ENCODE peak calls at places on chromosomes 6 and 20, in seven cellular contexts. G is endothelial cell of umbilical vein, A is endothelial cell, R is cardiac fibroblast, K is uterus, F is H1, X is lower leg skin. B is an unnamed sample.

GRCh38 chr20:4602297-4602631 is 119.4 kb upstream of the PRND start:
- DNase-seq in G (no peak), K (no peak), A (no peak), R (no peak), X (no peak), F (no peak), B (no peak)

GRCh38 chr20:48467622-48468021 is 360.2 kb downstream of the PREX1 start:
- DNase-seq in K (no peak), G (no peak), R (no peak), X (no peak), A (no peak), F (no peak), B (no peak)

GRCh38 chr6:167550936-167551633 is 226.2 kb downstream of the TTLL2 start:
- DNase-seq in X (peak), A (no peak), F (no peak), G (peak), K (peak), R (peak), B (no peak)

GRCh38 chr6:22785036-22785435 is 215.7 kb downstream of the HDGFL1 start:
- DNase-seq in F (no peak), X (no peak), A (peak), R (peak), G (peak), K (no peak), B (no peak)

GRCh38 chr6:136249336-136249735 is 775 bp downstream of the MTFR2 start:
- DNase-seq in X (no peak), R (no peak), F (no peak), A (no peak), G (peak), K (no peak), B (no peak)

GRCh38 chr6:136173519-136174507 is 76.3 kb downstream of the MTFR2 start:
- DNase-seq in F (no peak), K (peak), R (peak), A (no peak), X (no peak), G (peak), B (no peak)

GRCh38 chr6:138833819-138834539 is 38.1 kb downstream of the ECT2L start:
- DNase-seq in X (no peak), R (peak), G (no peak), K (peak), F (no peak), A (no peak), B (no peak)

GRCh38 chr20:32589256-32589655 is 4.1 kb upstream of the NOL4L start:
- DNase-seq in F (no peak), A (no peak), X (no peak), K (no peak), R (no peak), G (no peak), B (no peak)

GRCh38 chr6:37438912-37439311 is 5.9 kb downstream of the CMTR1 start:
- DNase-seq in K (no peak), R (no peak), A (no peak), X (no peak), F (no peak), G (peak), B (no peak)

GRCh38 chr20:10554285-10554684 is 119.2 kb downstream of the SLX4IP start:
- DNase-seq in F (no peak), R (no peak), G (no peak), K (no peak), X (no peak), A (no peak), B (no peak)

GRCh38 chr6:125869427-125869826 is 78.7 kb downstream of the NCOA7 start:
- DNase-seq in R (peak), A (no peak), F (no peak), K (no peak), G (no peak), X (no peak), B (no peak)

GRCh38 chr20:53157443-53158408 is 185.6 kb downstream of the TSHZ2 start:
- DNase-seq in A (peak), R (peak), K (no peak), G (peak), F (peak), X (no peak), B (no peak)

GRCh38 chr6:21441386-21441785 is 152.2 kb upstream of the SOX4 start:
- DNase-seq in F (no peak), G (no peak), A (no peak), X (no peak), R (peak), K (no peak), B (no peak)

GRCh38 chr20:34091637-34092200 is 20.3 kb downstream of the EIF2S2 start:
- DNase-seq in K (no peak), G (no peak), X (no peak), F (no peak), A (no peak), R (no peak), B (no peak)

GRCh38 chr6:168097221-168097620 is 18.2 kb upstream of the FRMD1 start:
- DNase-seq in A (no peak), X (no peak), R (no peak), K (no peak), F (no peak), G (no peak), B (no peak)

GRCh38 chr6:4185419-4185818 is 50.0 kb upstream of the ECI2 start:
- DNase-seq in F (no peak), X (no peak), G (no peak), K (no peak), A (no peak), R (no peak), B (no peak)

GRCh38 chr20:20793570-20793969 is 81.1 kb upstream of the RALGAPA2 start:
- DNase-seq in F (no peak), A (no peak), K (no peak), R (no peak), G (no peak), X (peak), B (no peak)

GRCh38 chr6:70673601-70674000 is 5.9 kb downstream of the SMAP1 start:
- DNase-seq in G (peak), K (no peak), A (no peak), R (peak), X (no peak), F (no peak), B (no peak)

GRCh38 chr6:134099770-134100169 is 47.3 kb upstream of the SLC2A12 start:
- DNase-seq in F (no peak), R (no peak), K (no peak), G (no peak), X (no peak), A (no peak), B (no peak)

GRCh38 chr6:62344850-62345249 is 58.8 kb upstream of the KHDRBS2 start:
- DNase-seq in F (no peak), G (no peak), X (peak), R (no peak), A (no peak), K (no peak), B (no peak)

GRCh38 chr6:162090734-162091133 is 636.8 kb downstream of the PRKN start:
- DNase-seq in A (no peak), F (no peak), K (no peak), G (no peak), R (peak), X (no peak), B (no peak)

GRCh38 chr20:50916257-50916656 is 15.0 kb downstream of the ADNP start:
- DNase-seq in F (no peak), G (peak), X (no peak), K (no peak), A (no peak), R (peak), B (no peak)

GRCh38 chr6:113960795-113961194 is 10.2 kb downstream of the HDAC2 start:
- DNase-seq in F (no peak), R (no peak), X (no peak), A (no peak), G (no peak), K (no peak), B (no peak)

GRCh38 chr20:58042626-58043025 is 185.8 kb downstream of the ANKRD60 start:
- DNase-seq in K (no peak), F (peak), X (peak), R (no peak), A (no peak), G (no peak), B (no peak)

GRCh38 chr6:53615633-53616449 is 49.7 kb downstream of the KLHL31 start:
- DNase-seq in R (peak), F (no peak), X (no peak), A (no peak), K (no peak), G (no peak), B (no peak)

GRCh38 chr20:6940052-6940451 is 172.6 kb downstream of the BMP2 start:
- DNase-seq in A (peak), R (peak), G (no peak), F (peak), X (no peak), K (no peak), B (no peak)

GRCh38 chr6:165308926-165309731 is at the start of gene C6orf118:
- DNase-seq in R (peak), K (peak), X (no peak), A (peak), G (peak), F (peak), B (no peak)

GRCh38 chr6:131124341-131125071 is 10.8 kb upstream of the AKAP7 start:
- DNase-seq in X (no peak), K (no peak), F (no peak), A (no peak), G (no peak), R (no peak), B (no peak)

GRCh38 chr6:82030761-82031160 is 216.8 kb downstream of the IBTK start:
- DNase-seq in G (peak), R (no peak), F (no peak), A (no peak), X (no peak), K (no peak), B (no peak)

GRCh38 chr6:126033696-126034095 is 47.4 kb downstream of the TRMT11 start:
- DNase-seq in F (no peak), R (peak), A (peak), G (peak), X (no peak), K (no peak), B (no peak)

GRCh38 chr20:54479138-54479906 is 3.9 kb downstream of the DOK5 start:
- DNase-seq in R (no peak), A (no peak), F (no peak), X (no peak), G (no peak), K (no peak), B (no peak)
- TF ChIP-seq CTCF in R (peak), A (no peak), F (peak), X (no peak), G (peak), K (no peak), B (no peak)

DNA sequence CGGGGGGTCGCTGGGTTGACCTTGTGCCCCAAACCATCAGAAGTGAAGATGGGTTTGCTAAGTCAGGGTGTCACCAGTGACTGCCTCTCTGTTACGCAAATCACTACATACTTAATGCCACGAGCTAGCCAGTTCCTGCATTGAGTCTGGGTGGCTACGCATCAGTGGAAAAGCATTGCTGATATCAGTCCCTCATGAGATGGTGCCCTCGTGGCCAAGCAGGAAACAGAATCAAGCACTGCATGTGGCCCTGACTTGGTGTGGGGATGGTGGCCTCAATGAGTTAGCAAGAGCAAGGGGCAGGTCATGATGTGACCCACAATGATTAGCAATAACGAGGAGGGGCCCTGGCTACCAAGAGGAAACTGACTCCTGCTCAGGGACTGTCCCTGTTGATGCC is 51.7 kb upstream of the FNDC1 start:
- DNase-seq in G (no peak), K (no peak), X (no peak), F (no peak), R (no peak), A (no peak), B (no peak)
- TF ChIP-seq CTCF in G (no peak), K (no peak), X (no peak), F (no peak), R (no peak), A (no peak), B (no peak)

DNA sequence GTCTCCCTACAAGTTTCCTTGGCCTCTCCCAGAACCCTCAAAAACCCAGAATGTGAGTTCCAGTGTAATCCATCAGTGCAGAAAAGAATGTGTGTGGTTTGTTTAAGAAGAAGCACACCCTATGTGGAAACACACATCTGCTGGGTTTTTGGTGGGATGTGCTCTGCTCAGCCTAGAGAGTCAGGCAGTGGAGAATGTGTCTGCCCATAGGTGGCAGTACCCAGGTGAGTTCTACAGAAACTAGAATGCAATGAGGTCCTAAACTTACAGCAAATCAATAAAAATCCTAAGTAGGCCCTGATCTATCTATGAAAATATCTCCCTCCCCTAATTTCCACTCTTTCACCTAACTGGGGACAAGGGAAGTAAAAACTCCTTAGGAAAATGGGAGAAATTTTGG is 437.3 kb downstream of the DHX35 start:
- DNase-seq in A (no peak), G (no peak), R (no peak), K (no peak), F (no peak), X (no peak), B (no peak)
- TF ChIP-seq CTCF in A (no peak), G (no peak), R (no peak), K (no peak), F (peak), X (no peak), B (no peak)

DNA sequence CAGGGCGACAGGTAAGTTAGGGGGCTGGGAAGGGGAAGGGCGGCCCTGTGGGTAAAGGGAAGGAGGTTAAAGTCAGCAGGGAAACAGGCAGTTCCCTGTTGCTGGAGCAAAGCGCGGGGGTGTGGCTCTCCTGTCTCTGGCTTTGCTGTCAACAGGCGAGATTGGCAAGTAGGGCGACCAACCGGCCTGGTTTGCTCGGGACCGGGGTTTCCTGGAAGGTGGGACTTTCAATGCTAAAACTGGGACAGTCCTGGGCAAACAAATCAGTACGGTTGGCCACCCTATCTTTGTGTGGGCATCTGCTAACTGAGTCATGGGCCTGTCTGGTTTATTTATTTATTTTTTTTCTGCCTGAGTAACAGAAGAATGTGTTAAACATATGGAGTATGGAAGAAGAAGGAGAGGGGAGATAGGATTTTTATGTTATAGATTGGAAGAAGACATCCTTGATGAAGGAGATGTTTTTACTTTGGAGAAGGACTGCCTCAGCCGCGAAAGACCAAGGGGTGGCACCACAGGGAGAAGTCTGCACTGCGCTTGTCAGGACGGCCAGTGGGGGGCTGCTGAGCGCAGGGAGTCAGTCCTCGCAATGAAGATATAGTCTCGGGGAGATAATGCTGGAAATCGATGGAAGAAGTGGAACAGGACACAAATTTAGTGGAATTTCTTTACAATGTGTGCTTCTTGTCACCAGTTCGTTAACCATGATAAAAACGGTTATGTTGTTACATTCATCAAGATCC is 43.4 kb upstream of the ESR1 start:
- DNase-seq in F (peak), R (peak), A (peak), G (peak), K (peak), X (peak), B (peak)
- TF ChIP-seq CTCF in F (peak), R (peak), A (peak), G (peak), K (peak), X (no peak), B (no peak)

GRCh38 chr6:78854501-78854900 is 12.8 kb upstream of the IRAK1BP1 start:
- DNase-seq in K (no peak), G (no peak), X (no peak), A (no peak), R (no peak), F (no peak), B (no peak)
- TF ChIP-seq CTCF in K (no peak), G (no peak), X (no peak), A (no peak), R (no peak), F (no peak), B (no peak)

GRCh38 chr6:117008618-117009017 is 131.6 kb downstream of the RFX6 start:
- DNase-seq in F (no peak), G (no peak), K (no peak), A (no peak), R (no peak), X (no peak), B (no peak)
- TF ChIP-seq CTCF in F (no peak), G (no peak), K (no peak), A (no peak), R (no peak), X (no peak), B (no peak)

GRCh38 chr6:99591673-99592364 is 14.8 kb upstream of the PRDM13 start:
- DNase-seq in A (no peak), K (no peak), G (no peak), R (no peak), F (no peak), X (no peak), B (no peak)

GRCh38 chr6:99589907-99590493 is 16.6 kb upstream of the PRDM13 start:
- DNase-seq in R (no peak), F (no peak), X (no peak), A (no peak), G (no peak), K (no peak), B (no peak)

GRCh38 chr6:99592900-99593299 is 13.7 kb upstream of the PRDM13 start:
- DNase-seq in X (no peak), F (no peak), G (no peak), K (no peak), R (peak), A (no peak), B (no peak)

GRCh38 chr6:99589290-99589672 is 17.4 kb upstream of the PRDM13 start:
- DNase-seq in R (no peak), A (peak), G (no peak), K (no peak), X (peak), F (peak), B (no peak)

GRCh38 chr6:99590728-99591672 is 15.6 kb upstream of the PRDM13 start:
- DNase-seq in K (no peak), R (no peak), G (no peak), X (peak), F (peak), A (no peak), B (no peak)
- TF ChIP-seq CTCF in K (no peak), R (no peak), G (no peak), X (no peak), F (no peak), A (no peak), B (no peak)

DNA sequence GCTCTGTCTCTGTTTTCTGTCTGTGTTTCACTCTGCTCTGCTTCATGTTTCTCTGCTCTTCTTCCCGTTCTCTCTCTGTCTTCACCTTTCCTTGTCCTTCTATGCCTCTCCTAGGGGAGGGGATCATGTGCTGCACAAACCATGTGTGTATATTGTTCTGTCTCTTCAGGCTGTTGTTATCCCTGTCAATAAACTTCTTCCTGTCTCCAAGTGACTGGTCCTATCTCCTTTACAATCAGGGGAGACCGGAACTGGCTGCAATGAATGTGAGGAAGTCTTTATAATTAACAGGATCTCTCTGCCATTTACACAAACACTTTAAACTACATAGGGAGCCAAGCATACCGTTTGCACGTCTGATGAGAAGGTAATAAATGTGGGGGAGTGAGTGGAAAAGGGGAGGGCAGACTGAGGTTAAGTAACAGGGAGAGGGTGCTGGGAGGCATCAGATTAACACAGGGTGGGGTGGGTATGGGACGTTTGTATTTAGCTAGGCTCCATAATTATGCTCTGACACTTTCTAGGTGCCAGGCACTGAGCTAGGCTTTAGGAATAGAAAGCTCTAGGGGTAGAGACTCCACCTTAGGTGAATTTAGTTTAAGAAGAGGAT is 626.1 kb downstream of the DHX35 start:
- DNase-seq in G (peak), R (no peak), X (no peak), K (no peak), A (peak), F (no peak), B (no peak)
- TF ChIP-seq CTCF in G (no peak), R (no peak), X (no peak), K (no peak), A (no peak), F (no peak), B (no peak)

B was measured in omental fat pad.